ENCODE peak calls at places on chromosomes 7 and 10, in seven cellular contexts. J is activated naive CD4-positive, alpha-beta T cell; G is activated effector memory CD4-positive, alpha-beta T cell treated with anti-CD3 and anti-CD28 coated beads, Interleukin-2, amount 50 U/mL, for 16 hours; M is AG08395; O is nucleus accumbens; H is naive B cell; B is T-helper 9 cell. R is an unnamed sample.

GRCh38 chr10:118712930-118713634 is 41.7 kb downstream of the CACUL1 start:
- DNase-seq in J (no peak), G (no peak), M (no peak), O (no peak), H (no peak), B (no peak), R (no peak)

GRCh38 chr10:29140991-29141390 is 147.9 kb upstream of the LYZL1 start:
- DNase-seq in J (no peak), G (no peak), M (peak), O (no peak), H (no peak), B (no peak), R (no peak)

GRCh38 chr10:113053091-113053490 is 103.0 kb downstream of the TCF7L2 start:
- DNase-seq in J (no peak), G (no peak), M (peak), O (no peak), H (no peak), B (no peak), R (no peak)

GRCh38 chr10:61031341-61031740 is 87.4 kb upstream of the RHOBTB1 start:
- DNase-seq in J (no peak), G (no peak), M (no peak), O (no peak), H (no peak), B (no peak), R (no peak)

GRCh38 chr10:89867964-89868363 is 166.6 kb downstream of the KIF20B start:
- DNase-seq in J (no peak), G (no peak), M (no peak), O (no peak), H (no peak), B (no peak), R (no peak)

GRCh38 chr7:108197371-108198091 is 67.4 kb upstream of the LAMB4 start:
- DNase-seq in J (no peak), G (no peak), M (no peak), O (no peak), H (no peak), B (no peak), R (no peak)

GRCh38 chr7:144534655-144535395 is 131.3 kb upstream of the NOBOX start:
- DNase-seq in J (no peak), G (no peak), M (no peak), O (no peak), H (no peak), B (no peak), R (no peak)

GRCh38 chr10:92849234-92849525 is 860 bp downstream of the EXOC6 start:
- DNase-seq in J (no peak), G (no peak), M (no peak), O (no peak), H (no peak), B (no peak), R (no peak)

GRCh38 chr10:47372726-47373125 is 11.4 kb downstream of the ZNF488 start:
- DNase-seq in J (no peak), G (peak), M (no peak), O (no peak), H (no peak), B (no peak), R (no peak)

GRCh38 chr10:112345202-112345601 is 28.7 kb upstream of the ACSL5 start:
- DNase-seq in J (no peak), G (no peak), M (no peak), O (no peak), H (no peak), B (no peak), R (no peak)

GRCh38 chr10:97320480-97321031 is 1.5 kb downstream of the FRAT1 start:
- DNase-seq in J (no peak), G (peak), M (no peak), O (peak), H (no peak), B (peak), R (peak)

GRCh38 chr7:5217396-5217795 is 27.4 kb downstream of the WIPI2 start:
- DNase-seq in J (no peak), G (peak), M (no peak), O (no peak), H (no peak), B (no peak), R (no peak)

GRCh38 chr10:43348511-43349312 is 22.7 kb upstream of the FXYD4 start:
- DNase-seq in J (peak), G (peak), M (peak), O (peak), H (peak), B (peak), R (peak)

GRCh38 chr7:29345590-29345989 is 151.0 kb downstream of the CHN2 start:
- DNase-seq in J (no peak), G (no peak), M (peak), O (peak), H (no peak), B (no peak), R (no peak)

GRCh38 chr10:75718996-75719395 is 287.6 kb downstream of the LRMDA start:
- DNase-seq in J (no peak), G (no peak), M (no peak), O (no peak), H (no peak), B (no peak), R (no peak)

GRCh38 chr7:116522247-116522646 is 2.6 kb upstream of the CAV1 start:
- DNase-seq in J (no peak), G (no peak), M (peak), O (no peak), H (no peak), B (no peak), R (no peak)

GRCh38 chr7:38929460-38930171 is 20.6 kb upstream of the VPS41 start:
- DNase-seq in J (no peak), G (no peak), M (no peak), O (no peak), H (no peak), B (no peak), R (no peak)

GRCh38 chr10:131977323-131978096 is 4.2 kb downstream of the BNIP3 start:
- DNase-seq in J (no peak), G (no peak), M (no peak), O (no peak), H (no peak), B (no peak), R (no peak)

GRCh38 chr7:107613948-107614347 is 33.9 kb downstream of the BCAP29 start:
- DNase-seq in J (no peak), G (no peak), M (no peak), O (no peak), H (no peak), B (no peak), R (no peak)

GRCh38 chr7:41538810-41539724 is 163.8 kb downstream of the INHBA start:
- DNase-seq in J (no peak), G (no peak), M (no peak), O (no peak), H (no peak), B (no peak), R (no peak)

GRCh38 chr10:110681023-110681681 is 37.0 kb downstream of the RBM20 start:
- DNase-seq in J (no peak), G (peak), M (peak), O (peak), H (no peak), B (no peak), R (no peak)

GRCh38 chr7:159195926-159196325 is 51.3 kb upstream of the VIPR2 start:
- DNase-seq in J (no peak), G (no peak), M (no peak), O (no peak), H (no peak), B (no peak), R (no peak)

GRCh38 chr10:77081411-77082010 is 556.1 kb downstream of the KCNMA1 start:
- DNase-seq in J (no peak), G (no peak), M (no peak), O (peak), H (no peak), B (no peak), R (no peak)

GRCh38 chr7:65509368-65510186 is 135.9 kb downstream of the ZNF92 start:
- DNase-seq in J (no peak), G (peak), M (no peak), O (no peak), H (no peak), B (peak), R (no peak)

GRCh38 chr10:13317474-13317873 is 17.6 kb upstream of the PHYH start:
- DNase-seq in J (no peak), G (no peak), M (no peak), O (no peak), H (no peak), B (no peak), R (no peak)

R was measured in effector CD8-positive, alpha-beta T cell.